ENCODE peak calls at places on chromosome 15, in four cellular contexts. N is skeletal muscle cell, L is mammary epithelial cell, P is activated gamma-delta T cell treated with Interleukin-2 at 50 U/mL for 16 hours. X is an unnamed sample.

GRCh38 chr15:65595960-65596359 is 15.0 kb downstream of the INTS14 start:
- DNase-seq in N (no peak), L (no peak), P (peak), X (no peak)

GRCh38 chr15:39345176-39345575 is 235.7 kb upstream of the THBS1 start:
- DNase-seq in N (no peak), L (no peak), P (no peak), X (no peak)

GRCh38 chr15:48582472-48583235 is 62.9 kb downstream of the FBN1 start:
- DNase-seq in N (peak), L (peak), P (no peak), X (no peak)

GRCh38 chr15:38682861-38683260 is 118.2 kb upstream of the RASGRP1 start:
- DNase-seq in N (no peak), L (no peak), P (no peak), X (no peak)

GRCh38 chr15:62125763-62126162 is 39.3 kb downstream of the C2CD4B start:
- DNase-seq in N (no peak), L (peak), P (no peak), X (no peak)

GRCh38 chr15:81747477-81747876 is 298.3 kb downstream of the MEX3B start:
- DNase-seq in N (no peak), L (no peak), P (no peak), X (no peak)

GRCh38 chr15:59191855-59192237 is 14.8 kb upstream of the LDHAL6B start:
- DNase-seq in N (peak), L (peak), P (no peak), X (no peak)

GRCh38 chr15:73368301-73369072 is at the start of gene HCN4:
- DNase-seq in N (no peak), L (no peak), P (no peak), X (no peak)

GRCh38 chr15:66622677-66623076 is 56.9 kb upstream of the LCTL start:
- DNase-seq in N (no peak), L (no peak), P (no peak), X (no peak)

GRCh38 chr15:37995461-37996347 is 61.3 kb downstream of the TMCO5A start:
- DNase-seq in N (peak), L (peak), P (no peak), X (peak)

GRCh38 chr15:90412356-90413194 is 24.5 kb downstream of the IQGAP1 start:
- DNase-seq in N (no peak), L (peak), P (no peak), X (peak)

GRCh38 chr15:52563499-52564060 is 5.2 kb downstream of the ARPP19 start:
- DNase-seq in N (no peak), L (no peak), P (no peak), X (no peak)

GRCh38 chr15:75201609-75202250 is at the start of gene C15orf39:
- DNase-seq in N (no peak), L (peak), P (peak), X (peak)

GRCh38 chr15:59746777-59747176 is 57.7 kb upstream of the BNIP2 start:
- DNase-seq in N (no peak), L (no peak), P (no peak), X (no peak)

GRCh38 chr15:46815765-46816164 is 901.5 kb upstream of the SEMA6D start:
- DNase-seq in N (no peak), L (no peak), P (no peak), X (no peak)

GRCh38 chr15:52745326-52746161 is 44.6 kb downstream of the ONECUT1 start:
- DNase-seq in N (no peak), L (no peak), P (no peak), X (no peak)

GRCh38 chr15:51314391-51315337 is 23.7 kb downstream of the CYP19A1 start:
- DNase-seq in N (no peak), L (no peak), P (no peak), X (no peak)

GRCh38 chr15:100255644-100256043 is 86.1 kb downstream of the ADAMTS17 start:
- DNase-seq in N (no peak), L (no peak), P (no peak), X (no peak)

GRCh38 chr15:38216763-38217162 is 35.9 kb upstream of the SPRED1 start:
- DNase-seq in N (no peak), L (no peak), P (no peak), X (no peak)

GRCh38 chr15:90588427-90588826 is 58.7 kb downstream of the CRTC3 start:
- DNase-seq in N (no peak), L (peak), P (no peak), X (no peak)

GRCh38 chr15:69659454-69660050 is 206.9 kb downstream of the RPLP1 start:
- DNase-seq in N (no peak), L (no peak), P (no peak), X (no peak)

GRCh38 chr15:41940441-41940857 is 31.9 kb downstream of the EHD4 start:
- DNase-seq in N (peak), L (peak), P (peak), X (no peak)

GRCh38 chr15:72280751-72281150 is 8.4 kb upstream of the PARP6 start:
- DNase-seq in N (no peak), L (no peak), P (no peak), X (no peak)

GRCh38 chr15:41568350-41569017 is 9.5 kb downstream of the TYRO3 start:
- DNase-seq in N (no peak), L (no peak), P (no peak), X (no peak)

GRCh38 chr15:73927476-73928240 is 1.4 kb downstream of the LOXL1 start:
- DNase-seq in N (no peak), L (peak), P (peak), X (no peak)

GRCh38 chr15:39391230-39391629 is 189.6 kb upstream of the THBS1 start:
- DNase-seq in N (no peak), L (peak), P (no peak), X (no peak)

GRCh38 chr15:45670511-45670910 is 35.7 kb downstream of the SQOR start:
- DNase-seq in N (no peak), L (no peak), P (no peak), X (no peak)

GRCh38 chr15:66940368-66940767 is 125.0 kb upstream of the SMAD3 start:
- DNase-seq in N (no peak), L (peak), P (no peak), X (no peak)

GRCh38 chr15:66593219-66593780 is 27.5 kb upstream of the LCTL start:
- DNase-seq in N (no peak), L (no peak), P (no peak), X (no peak)

GRCh38 chr15:45107941-45108630 is 5.9 kb downstream of the DUOX2 start:
- DNase-seq in N (no peak), L (no peak), P (no peak), X (no peak)

GRCh38 chr15:93451822-93452221 is 362.8 kb upstream of the RGMA start:
- DNase-seq in N (no peak), L (no peak), P (no peak), X (no peak)

GRCh38 chr15:74857082-74857655 is 14.2 kb upstream of the ULK3 start:
- DNase-seq in N (no peak), L (no peak), P (no peak), X (peak)

X was measured in GM12864.